ENCODE peak calls at places on chromosomes 16 and 17, in four cellular contexts. One of them, this sample, is unnamed.

GRCh38 chr17:3032258-3033247 is 30.9 kb downstream of the OR1D5 start:
- DNase-seq in SK-N-SH: no peak
- DNase-seq in K562: no peak
- DNase-seq in H1: no peak
- DNase-seq in this sample: no peak

GRCh38 chr16:81543571-81543970 is 99.0 kb downstream of the CMIP start:
- DNase-seq in SK-N-SH: no peak
- DNase-seq in K562: no peak
- DNase-seq in H1: no peak
- DNase-seq in this sample: no peak

GRCh38 chr16:75070055-75070841 is 46.3 kb downstream of the LDHD start:
- DNase-seq in SK-N-SH: peak
- DNase-seq in K562: peak
- DNase-seq in H1: no peak
- DNase-seq in this sample: no peak

GRCh38 chr16:56193951-56194726 is 2.9 kb downstream of the GNAO1 start:
- DNase-seq in SK-N-SH: peak
- DNase-seq in K562: peak
- DNase-seq in H1: peak
- DNase-seq in this sample: peak

GRCh38 chr16:56625943-56626654 is 518 bp downstream of the MT1E start:
- DNase-seq in SK-N-SH: no peak
- DNase-seq in K562: no peak
- DNase-seq in H1: no peak
- DNase-seq in this sample: no peak

GRCh38 chr17:75783069-75783783 is 1.4 kb upstream of the UNK start:
- DNase-seq in SK-N-SH: peak
- DNase-seq in K562: no peak
- DNase-seq in H1: no peak
- DNase-seq in this sample: no peak

GRCh38 chr17:3447625-3448024 is 14.0 kb upstream of the OR1E2 start:
- DNase-seq in SK-N-SH: no peak
- DNase-seq in K562: peak
- DNase-seq in H1: no peak
- DNase-seq in this sample: peak

GRCh38 chr17:49381033-49381432 is 19.0 kb upstream of the ZNF652 start:
- DNase-seq in SK-N-SH: no peak
- DNase-seq in K562: no peak
- DNase-seq in H1: no peak
- DNase-seq in this sample: no peak

GRCh38 chr17:61756561-61756960 is 106.8 kb downstream of the BRIP1 start:
- DNase-seq in SK-N-SH: peak
- DNase-seq in K562: no peak
- DNase-seq in H1: no peak
- DNase-seq in this sample: no peak

GRCh38 chr17:74451557-74451956 is 14.9 kb upstream of the CD300A start:
- DNase-seq in SK-N-SH: no peak
- DNase-seq in K562: no peak
- DNase-seq in H1: no peak
- DNase-seq in this sample: no peak

GRCh38 chr17:77343031-77343866 is 202.5 kb downstream of the SEC14L1 start:
- DNase-seq in SK-N-SH: no peak
- DNase-seq in K562: no peak
- DNase-seq in H1: no peak
- DNase-seq in this sample: peak

GRCh38 chr16:56245197-56245596 is 53.9 kb downstream of the GNAO1 start:
- DNase-seq in SK-N-SH: no peak
- DNase-seq in K562: no peak
- DNase-seq in H1: no peak
- DNase-seq in this sample: no peak

GRCh38 chr16:13099822-13100221 is 198.4 kb downstream of the SHISA9 start:
- DNase-seq in SK-N-SH: no peak
- DNase-seq in K562: no peak
- DNase-seq in H1: no peak
- DNase-seq in this sample: peak

GRCh38 chr17:79424471-79425185 is 186.2 kb downstream of the RBFOX3 start:
- DNase-seq in SK-N-SH: no peak
- DNase-seq in K562: no peak
- DNase-seq in H1: no peak
- DNase-seq in this sample: no peak
- TF ChIP-seq TEAD4 in SK-N-SH: no peak
- TF ChIP-seq TEAD4 in K562: no peak
- TF ChIP-seq TEAD4 in H1: no peak
- TF ChIP-seq TEAD4 in this sample: no peak

GRCh38 chr17:27600471-27600870 is 30.5 kb upstream of the LGALS9 start:
- DNase-seq in SK-N-SH: no peak
- DNase-seq in K562: no peak
- DNase-seq in H1: no peak
- DNase-seq in this sample: no peak
- TF ChIP-seq TEAD4 in SK-N-SH: no peak
- TF ChIP-seq TEAD4 in K562: no peak
- TF ChIP-seq TEAD4 in H1: no peak
- TF ChIP-seq TEAD4 in this sample: no peak

GRCh38 chr16:84502075-84502474 is 2.4 kb downstream of the MEAK7 start:
- DNase-seq in SK-N-SH: no peak
- DNase-seq in K562: no peak
- DNase-seq in H1: no peak
- DNase-seq in this sample: no peak

GRCh38 chr16:84504420-84505248 is at the start of gene MEAK7:
- DNase-seq in SK-N-SH: peak
- DNase-seq in K562: peak
- DNase-seq in H1: peak
- DNase-seq in this sample: peak

GRCh38 chr16:84502581-84502980 is 1.9 kb downstream of the MEAK7 start:
- DNase-seq in SK-N-SH: no peak
- DNase-seq in K562: no peak
- DNase-seq in H1: no peak
- DNase-seq in this sample: peak

GRCh38 chr16:84505249-84506156 is 1.0 kb upstream of the MEAK7 start:
- DNase-seq in SK-N-SH: no peak
- DNase-seq in K562: no peak
- DNase-seq in H1: no peak
- DNase-seq in this sample: peak

DNA sequence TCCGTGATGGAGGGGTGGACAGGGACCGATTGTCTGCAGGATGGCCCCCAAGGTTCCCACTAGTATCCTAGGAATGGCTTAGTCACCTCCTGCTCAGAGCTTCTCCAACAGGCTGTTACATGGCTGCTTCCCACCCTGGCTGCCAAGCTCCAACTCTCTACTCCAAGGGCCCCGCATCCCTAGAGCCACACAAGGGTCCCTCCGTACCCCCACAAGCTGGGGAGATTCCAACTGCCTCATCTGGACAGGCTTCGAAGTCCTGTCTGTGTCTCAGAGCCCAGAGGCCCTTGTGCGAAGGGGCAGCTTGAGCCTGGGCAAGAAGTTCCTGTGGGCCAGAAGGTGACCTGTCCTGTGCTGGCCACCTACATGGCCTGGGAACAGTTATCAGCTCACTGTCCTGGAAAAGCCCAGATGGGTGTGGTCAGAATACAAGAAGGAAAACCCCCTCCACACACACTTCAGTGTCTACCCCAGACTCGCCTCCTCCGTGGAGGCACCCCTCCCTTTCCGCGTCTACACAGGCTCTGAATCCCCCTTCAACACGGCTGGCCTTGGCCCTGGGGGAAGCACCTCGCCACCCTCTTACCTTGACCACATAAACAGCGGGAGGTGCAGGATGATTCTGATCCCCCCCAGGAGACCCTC is 586 bp downstream of the MEAK7 start:
- DNase-seq in SK-N-SH: no peak
- DNase-seq in K562: no peak
- DNase-seq in H1: no peak
- DNase-seq in this sample: peak
- TF ChIP-seq TEAD4 in SK-N-SH: no peak
- TF ChIP-seq TEAD4 in K562: no peak
- TF ChIP-seq TEAD4 in H1: no peak
- TF ChIP-seq TEAD4 in this sample: no peak

DNA sequence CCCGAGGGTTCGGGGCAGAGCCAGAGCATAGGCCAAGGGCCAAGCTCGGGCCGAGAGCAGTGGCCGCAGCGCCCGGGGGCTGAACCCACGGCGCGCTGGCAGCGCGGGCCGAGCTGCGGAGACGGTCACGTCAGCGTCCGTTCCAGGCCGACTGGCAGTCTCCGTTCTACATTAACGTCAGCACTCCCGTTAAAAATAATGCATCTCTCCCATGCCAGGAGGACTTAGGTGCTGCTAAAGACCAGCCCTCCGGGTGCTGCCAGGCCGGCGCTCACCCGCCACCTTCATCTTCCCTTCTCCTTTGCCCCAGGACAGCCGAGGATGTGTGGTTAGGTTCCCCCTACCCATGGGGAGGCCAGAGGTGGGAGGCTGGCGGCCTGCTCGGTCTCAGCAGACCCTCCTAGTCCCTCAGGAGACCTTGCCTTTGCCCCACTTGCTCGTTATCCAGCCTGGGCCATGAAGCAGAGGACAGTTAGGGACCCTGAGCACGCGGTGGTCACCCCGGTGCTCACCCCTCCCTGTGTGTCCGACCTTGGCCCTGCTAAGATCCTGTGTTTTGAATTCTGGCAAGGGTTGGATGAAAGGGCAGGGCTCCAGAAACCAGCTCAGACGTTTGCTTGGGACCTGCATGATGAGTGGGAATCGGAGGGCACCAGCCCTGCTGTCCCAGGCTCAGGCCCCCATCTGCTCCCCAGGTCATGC is 570 bp downstream of the MPG start:
- DNase-seq in SK-N-SH: no peak
- DNase-seq in K562: no peak
- DNase-seq in H1: no peak
- DNase-seq in this sample: no peak
- TF ChIP-seq TEAD4 in SK-N-SH: no peak
- TF ChIP-seq TEAD4 in K562: no peak
- TF ChIP-seq TEAD4 in H1: no peak
- TF ChIP-seq TEAD4 in this sample: no peak

DNA sequence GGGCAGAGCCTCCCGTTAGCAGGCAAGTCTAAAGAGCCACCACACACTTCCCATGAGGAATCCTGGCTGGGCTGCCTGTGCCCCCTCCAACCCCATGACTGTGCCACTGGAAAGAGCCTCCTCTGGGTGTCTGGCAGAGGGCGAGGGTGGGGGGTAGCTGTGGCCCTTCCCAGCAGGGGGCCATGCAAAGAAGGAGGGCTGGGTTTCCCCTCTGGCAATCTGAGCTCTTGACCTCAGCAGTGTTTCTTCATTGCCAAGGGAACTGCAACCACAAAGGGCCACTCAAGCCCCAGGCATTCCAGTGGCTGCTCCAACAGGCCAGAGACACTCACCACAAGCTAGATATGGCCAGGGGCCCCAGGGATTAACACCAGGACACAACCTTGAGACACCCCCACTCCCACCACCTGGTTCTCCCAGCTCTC is 1.7 kb upstream of the RRAD start:
- DNase-seq in SK-N-SH: no peak
- DNase-seq in K562: no peak
- DNase-seq in H1: no peak
- DNase-seq in this sample: peak
- TF ChIP-seq TEAD4 in SK-N-SH: peak
- TF ChIP-seq TEAD4 in K562: no peak
- TF ChIP-seq TEAD4 in H1: no peak
- TF ChIP-seq TEAD4 in this sample: no peak

DNA sequence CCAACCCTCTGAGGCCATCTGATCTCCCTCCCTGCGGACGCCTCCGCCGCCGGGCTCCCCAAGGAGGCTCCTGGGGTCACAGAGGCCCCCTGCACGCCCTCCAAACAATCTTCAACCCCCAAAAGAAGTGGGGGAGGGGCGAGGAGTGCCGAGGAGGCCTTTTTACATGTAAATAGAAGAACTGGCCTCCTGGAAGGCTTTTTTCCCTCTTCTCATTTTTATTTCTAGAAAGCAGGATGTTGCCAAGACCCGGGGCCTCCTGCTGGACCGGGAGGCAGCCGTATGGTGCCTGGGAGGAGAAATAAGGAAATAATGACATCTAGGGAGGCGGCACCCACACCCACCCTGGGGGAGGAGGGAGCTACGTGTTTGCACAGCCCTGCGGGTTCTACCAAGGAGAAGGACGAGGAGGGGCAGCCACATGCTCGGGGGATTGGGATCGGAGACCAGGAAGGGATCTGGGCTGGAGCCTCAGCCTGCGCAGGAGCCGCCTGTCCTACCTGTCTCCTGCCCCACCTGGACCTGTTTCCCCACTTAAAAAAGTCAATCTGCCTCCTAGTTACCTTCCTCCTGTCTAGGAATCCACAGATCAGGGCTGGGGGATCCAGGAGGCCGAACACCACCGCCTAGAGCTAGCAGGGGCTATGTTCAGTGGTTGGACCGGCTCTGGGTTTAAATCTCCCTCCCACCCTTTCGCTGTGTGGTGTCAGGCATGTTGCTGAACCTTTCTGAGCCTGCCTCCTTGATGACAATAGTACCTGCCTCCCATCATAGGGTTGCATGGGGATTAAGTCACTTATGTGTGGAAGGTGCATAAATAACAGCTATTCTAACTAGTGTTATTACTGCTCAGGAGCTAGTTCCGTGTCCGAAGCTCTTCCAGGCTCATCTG is 175.7 kb upstream of the GSE1 start:
- DNase-seq in SK-N-SH: no peak
- DNase-seq in K562: peak
- DNase-seq in H1: no peak
- DNase-seq in this sample: no peak
- TF ChIP-seq TEAD4 in SK-N-SH: no peak
- TF ChIP-seq TEAD4 in K562: no peak
- TF ChIP-seq TEAD4 in H1: no peak
- TF ChIP-seq TEAD4 in this sample: no peak

DNA sequence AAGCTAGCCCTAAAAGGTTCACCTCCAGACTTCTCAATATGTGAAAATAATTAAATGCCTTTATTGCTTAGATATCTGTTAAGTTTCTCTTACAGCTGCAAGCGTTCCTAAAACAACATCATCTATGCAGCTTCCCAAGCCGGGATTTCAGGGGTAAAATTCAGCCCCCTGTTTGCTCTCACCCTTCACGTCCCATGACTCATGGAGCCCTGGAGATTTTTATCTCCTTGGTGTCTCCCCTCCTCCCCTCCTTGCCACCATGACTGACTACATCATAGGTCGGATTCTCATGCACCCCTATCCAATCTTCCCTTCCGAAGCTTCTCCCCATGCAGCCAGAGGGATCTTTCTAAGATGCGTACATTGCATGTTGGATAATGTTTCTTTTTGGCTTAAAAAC is 21.0 kb upstream of the CACNG4 start:
- DNase-seq in SK-N-SH: no peak
- DNase-seq in K562: no peak
- DNase-seq in H1: no peak
- DNase-seq in this sample: no peak
- TF ChIP-seq TEAD4 in SK-N-SH: no peak
- TF ChIP-seq TEAD4 in K562: no peak
- TF ChIP-seq TEAD4 in H1: no peak
- TF ChIP-seq TEAD4 in this sample: no peak

GRCh38 chr17:65814418-65814817 is 253.0 kb upstream of the AXIN2 start:
- DNase-seq in SK-N-SH: no peak
- DNase-seq in K562: no peak
- DNase-seq in H1: no peak
- DNase-seq in this sample: no peak

GRCh38 chr17:65817951-65818350 is 256.5 kb upstream of the AXIN2 start:
- DNase-seq in SK-N-SH: no peak
- DNase-seq in K562: no peak
- DNase-seq in H1: no peak
- DNase-seq in this sample: no peak

GRCh38 chr17:65811043-65811442 is 249.6 kb upstream of the AXIN2 start:
- DNase-seq in SK-N-SH: no peak
- DNase-seq in K562: no peak
- DNase-seq in H1: no peak
- DNase-seq in this sample: no peak

GRCh38 chr17:65809366-65809765 is 247.9 kb upstream of the AXIN2 start:
- DNase-seq in SK-N-SH: no peak
- DNase-seq in K562: no peak
- DNase-seq in H1: no peak
- DNase-seq in this sample: no peak

GRCh38 chr17:65813306-65813705 is 251.9 kb upstream of the AXIN2 start:
- DNase-seq in SK-N-SH: no peak
- DNase-seq in K562: no peak
- DNase-seq in H1: no peak
- DNase-seq in this sample: no peak
- TF ChIP-seq TEAD4 in SK-N-SH: no peak
- TF ChIP-seq TEAD4 in K562: no peak
- TF ChIP-seq TEAD4 in H1: no peak
- TF ChIP-seq TEAD4 in this sample: no peak